ENCODE peak calls at places on chromosomes 7 and 10, in ten cellular contexts. One of them, this sample, is unnamed.

GRCh38 chr7:98281757-98282652 is 519 bp downstream of the BRI3 start:
- DNase-seq in BJ: no peak
- DNase-seq in sigmoid colon: peak
- DNase-seq in Panc1: no peak
- DNase-seq in CD8-positive, alpha-beta memory T cell: no peak
- DNase-seq in suprapubic skin: no peak
- DNase-seq in cardiac fibroblast: no peak
- DNase-seq in fibroblast of pulmonary artery: no peak
- DNase-seq in AG04450: no peak
- DNase-seq in brain microvascular endothelial cell: no peak
- DNase-seq in this sample: no peak

GRCh38 chr10:63166742-63167258 is 33.7 kb downstream of the NRBF2 start:
- DNase-seq in BJ: peak
- DNase-seq in sigmoid colon: no peak
- DNase-seq in Panc1: peak
- DNase-seq in CD8-positive, alpha-beta memory T cell: no peak
- DNase-seq in suprapubic skin: no peak
- DNase-seq in cardiac fibroblast: peak
- DNase-seq in fibroblast of pulmonary artery: peak
- DNase-seq in AG04450: peak
- DNase-seq in brain microvascular endothelial cell: peak
- DNase-seq in this sample: peak

GRCh38 chr10:26879744-26880143 is 19.0 kb upstream of the ABI1 start:
- DNase-seq in BJ: no peak
- DNase-seq in sigmoid colon: no peak
- DNase-seq in Panc1: no peak
- DNase-seq in CD8-positive, alpha-beta memory T cell: no peak
- DNase-seq in suprapubic skin: no peak
- DNase-seq in cardiac fibroblast: no peak
- DNase-seq in fibroblast of pulmonary artery: no peak
- DNase-seq in AG04450: no peak
- DNase-seq in brain microvascular endothelial cell: no peak
- DNase-seq in this sample: no peak

GRCh38 chr7:153887756-153888591 is 164.2 kb upstream of the DPP6 start:
- DNase-seq in BJ: no peak
- DNase-seq in sigmoid colon: no peak
- DNase-seq in Panc1: no peak
- DNase-seq in CD8-positive, alpha-beta memory T cell: no peak
- DNase-seq in suprapubic skin: no peak
- DNase-seq in cardiac fibroblast: no peak
- DNase-seq in fibroblast of pulmonary artery: no peak
- DNase-seq in AG04450: no peak
- DNase-seq in brain microvascular endothelial cell: no peak
- DNase-seq in this sample: no peak

GRCh38 chr10:3780766-3781457 is 4.1 kb downstream of the KLF6 start:
- DNase-seq in BJ: no peak
- DNase-seq in sigmoid colon: peak
- DNase-seq in Panc1: no peak
- DNase-seq in CD8-positive, alpha-beta memory T cell: no peak
- DNase-seq in suprapubic skin: no peak
- DNase-seq in cardiac fibroblast: peak
- DNase-seq in fibroblast of pulmonary artery: peak
- DNase-seq in AG04450: no peak
- DNase-seq in brain microvascular endothelial cell: no peak
- DNase-seq in this sample: no peak

GRCh38 chr10:93751074-93751572 is 6.6 kb upstream of the LGI1 start:
- DNase-seq in BJ: no peak
- DNase-seq in sigmoid colon: no peak
- DNase-seq in Panc1: no peak
- DNase-seq in CD8-positive, alpha-beta memory T cell: no peak
- DNase-seq in suprapubic skin: no peak
- DNase-seq in cardiac fibroblast: no peak
- DNase-seq in fibroblast of pulmonary artery: no peak
- DNase-seq in AG04450: no peak
- DNase-seq in brain microvascular endothelial cell: no peak
- DNase-seq in this sample: no peak

GRCh38 chr10:12434277-12434676 is 84.9 kb downstream of the CAMK1D start:
- DNase-seq in BJ: no peak
- DNase-seq in sigmoid colon: no peak
- DNase-seq in Panc1: no peak
- DNase-seq in CD8-positive, alpha-beta memory T cell: no peak
- DNase-seq in suprapubic skin: no peak
- DNase-seq in cardiac fibroblast: no peak
- DNase-seq in fibroblast of pulmonary artery: no peak
- DNase-seq in AG04450: no peak
- DNase-seq in brain microvascular endothelial cell: no peak
- DNase-seq in this sample: no peak

GRCh38 chr7:141323826-141324225 is 227.4 kb upstream of the AGK start:
- DNase-seq in BJ: no peak
- DNase-seq in sigmoid colon: no peak
- DNase-seq in Panc1: no peak
- DNase-seq in CD8-positive, alpha-beta memory T cell: no peak
- DNase-seq in suprapubic skin: no peak
- DNase-seq in cardiac fibroblast: no peak
- DNase-seq in fibroblast of pulmonary artery: no peak
- DNase-seq in AG04450: no peak
- DNase-seq in brain microvascular endothelial cell: no peak
- DNase-seq in this sample: no peak

GRCh38 chr7:30727061-30727945 is 24.6 kb upstream of the INMT start:
- DNase-seq in BJ: no peak
- DNase-seq in sigmoid colon: no peak
- DNase-seq in Panc1: no peak
- DNase-seq in CD8-positive, alpha-beta memory T cell: peak
- DNase-seq in suprapubic skin: no peak
- DNase-seq in cardiac fibroblast: no peak
- DNase-seq in fibroblast of pulmonary artery: no peak
- DNase-seq in AG04450: no peak
- DNase-seq in brain microvascular endothelial cell: no peak
- DNase-seq in this sample: no peak

GRCh38 chr10:120598377-120598776 is 141.3 kb downstream of the PLPP4 start:
- DNase-seq in BJ: no peak
- DNase-seq in sigmoid colon: no peak
- DNase-seq in Panc1: no peak
- DNase-seq in CD8-positive, alpha-beta memory T cell: no peak
- DNase-seq in suprapubic skin: no peak
- DNase-seq in cardiac fibroblast: no peak
- DNase-seq in fibroblast of pulmonary artery: no peak
- DNase-seq in AG04450: no peak
- DNase-seq in brain microvascular endothelial cell: no peak
- DNase-seq in this sample: no peak

GRCh38 chr10:21524526-21525366 is 736 bp downstream of the SKIDA1 start:
- DNase-seq in BJ: no peak
- DNase-seq in sigmoid colon: no peak
- DNase-seq in Panc1: no peak
- DNase-seq in CD8-positive, alpha-beta memory T cell: no peak
- DNase-seq in suprapubic skin: no peak
- DNase-seq in cardiac fibroblast: peak
- DNase-seq in fibroblast of pulmonary artery: peak
- DNase-seq in AG04450: no peak
- DNase-seq in brain microvascular endothelial cell: no peak
- DNase-seq in this sample: no peak

DNA sequence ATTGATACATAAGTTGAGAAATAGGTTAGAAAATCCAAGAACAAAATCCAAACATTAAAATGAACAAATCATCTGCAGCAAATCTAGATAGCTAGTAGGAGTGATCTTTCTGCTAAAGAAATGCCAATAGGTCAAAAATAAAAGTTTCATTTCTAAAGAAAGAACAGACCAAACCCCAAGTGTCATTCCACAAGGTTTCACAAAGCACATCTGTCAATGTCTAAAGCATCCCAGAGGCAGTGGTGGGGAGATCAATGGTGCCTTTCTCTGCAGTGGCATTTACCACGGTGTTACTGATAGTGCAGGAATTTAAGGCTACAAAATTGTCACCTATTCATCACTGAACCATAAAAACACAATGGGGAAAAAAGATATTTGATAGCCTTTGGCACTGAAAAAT is 147.9 kb downstream of the PARD3 start:
- DNase-seq in BJ: no peak
- DNase-seq in sigmoid colon: no peak
- DNase-seq in Panc1: no peak
- DNase-seq in CD8-positive, alpha-beta memory T cell: no peak
- DNase-seq in suprapubic skin: no peak
- DNase-seq in cardiac fibroblast: no peak
- DNase-seq in fibroblast of pulmonary artery: no peak
- DNase-seq in AG04450: no peak
- DNase-seq in brain microvascular endothelial cell: no peak
- DNase-seq in this sample: no peak
- H3K4me3 ChIP-seq in BJ: no peak
- H3K4me3 ChIP-seq in sigmoid colon: no peak
- H3K4me3 ChIP-seq in Panc1: no peak
- H3K4me3 ChIP-seq in CD8-positive, alpha-beta memory T cell: no peak
- H3K4me3 ChIP-seq in suprapubic skin: no peak
- H3K4me3 ChIP-seq in cardiac fibroblast: no peak
- H3K4me3 ChIP-seq in fibroblast of pulmonary artery: no peak
- H3K4me3 ChIP-seq in AG04450: no peak
- H3K4me3 ChIP-seq in brain microvascular endothelial cell: no peak
- H3K4me3 ChIP-seq in this sample: no peak

GRCh38 chr7:87474046-87474445 is 1.4 kb downstream of the ABCB4 start:
- DNase-seq in BJ: peak
- DNase-seq in sigmoid colon: no peak
- DNase-seq in Panc1: no peak
- DNase-seq in CD8-positive, alpha-beta memory T cell: no peak
- DNase-seq in suprapubic skin: no peak
- DNase-seq in cardiac fibroblast: no peak
- DNase-seq in fibroblast of pulmonary artery: no peak
- DNase-seq in AG04450: no peak
- DNase-seq in brain microvascular endothelial cell: no peak
- DNase-seq in this sample: no peak

GRCh38 chr7:87473192-87473591 is 2.3 kb downstream of the ABCB4 start:
- DNase-seq in BJ: no peak
- DNase-seq in sigmoid colon: no peak
- DNase-seq in Panc1: no peak
- DNase-seq in CD8-positive, alpha-beta memory T cell: no peak
- DNase-seq in suprapubic skin: no peak
- DNase-seq in cardiac fibroblast: no peak
- DNase-seq in fibroblast of pulmonary artery: no peak
- DNase-seq in AG04450: no peak
- DNase-seq in brain microvascular endothelial cell: no peak
- DNase-seq in this sample: no peak

GRCh38 chr7:87475359-87476178 is at the start of gene ABCB4:
- DNase-seq in BJ: no peak
- DNase-seq in sigmoid colon: no peak
- DNase-seq in Panc1: no peak
- DNase-seq in CD8-positive, alpha-beta memory T cell: no peak
- DNase-seq in suprapubic skin: peak
- DNase-seq in cardiac fibroblast: no peak
- DNase-seq in fibroblast of pulmonary artery: no peak
- DNase-seq in AG04450: no peak
- DNase-seq in brain microvascular endothelial cell: no peak
- DNase-seq in this sample: no peak

GRCh38 chr7:87474533-87475358 is 734 bp downstream of the ABCB4 start:
- DNase-seq in BJ: peak
- DNase-seq in sigmoid colon: no peak
- DNase-seq in Panc1: no peak
- DNase-seq in CD8-positive, alpha-beta memory T cell: no peak
- DNase-seq in suprapubic skin: no peak
- DNase-seq in cardiac fibroblast: peak
- DNase-seq in fibroblast of pulmonary artery: no peak
- DNase-seq in AG04450: no peak
- DNase-seq in brain microvascular endothelial cell: peak
- DNase-seq in this sample: no peak

DNA sequence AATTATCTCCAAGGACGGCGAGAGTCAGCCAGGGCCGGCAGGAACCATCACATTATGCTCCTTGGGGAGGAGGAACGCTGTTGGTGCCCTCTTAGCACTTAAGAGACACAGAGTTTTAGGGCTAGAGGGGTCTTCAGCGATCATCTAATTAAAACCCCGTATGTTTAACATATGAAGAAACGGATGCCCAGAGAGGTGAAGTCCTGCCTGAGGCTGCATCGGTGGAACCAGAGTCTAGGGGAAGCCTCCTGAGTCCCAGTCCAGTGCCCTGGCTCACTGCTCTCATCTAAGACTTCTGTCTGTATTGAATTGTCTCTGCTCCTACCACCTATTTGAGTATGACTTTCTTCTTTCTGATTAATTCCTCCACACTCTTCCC is 688 bp upstream of the ABCB4 start:
- DNase-seq in BJ: no peak
- DNase-seq in sigmoid colon: no peak
- DNase-seq in Panc1: no peak
- DNase-seq in CD8-positive, alpha-beta memory T cell: no peak
- DNase-seq in suprapubic skin: no peak
- DNase-seq in cardiac fibroblast: no peak
- DNase-seq in fibroblast of pulmonary artery: no peak
- DNase-seq in AG04450: no peak
- DNase-seq in brain microvascular endothelial cell: no peak
- DNase-seq in this sample: no peak
- H3K4me3 ChIP-seq in BJ: no peak
- H3K4me3 ChIP-seq in sigmoid colon: peak
- H3K4me3 ChIP-seq in Panc1: no peak
- H3K4me3 ChIP-seq in CD8-positive, alpha-beta memory T cell: no peak
- H3K4me3 ChIP-seq in suprapubic skin: peak
- H3K4me3 ChIP-seq in cardiac fibroblast: no peak
- H3K4me3 ChIP-seq in fibroblast of pulmonary artery: no peak
- H3K4me3 ChIP-seq in AG04450: no peak
- H3K4me3 ChIP-seq in brain microvascular endothelial cell: no peak
- H3K4me3 ChIP-seq in this sample: no peak

GRCh38 chr10:85565381-85565780 is 801.2 kb downstream of the GRID1 start:
- DNase-seq in BJ: no peak
- DNase-seq in sigmoid colon: no peak
- DNase-seq in Panc1: no peak
- DNase-seq in CD8-positive, alpha-beta memory T cell: no peak
- DNase-seq in suprapubic skin: no peak
- DNase-seq in cardiac fibroblast: no peak
- DNase-seq in fibroblast of pulmonary artery: no peak
- DNase-seq in AG04450: no peak
- DNase-seq in brain microvascular endothelial cell: no peak
- DNase-seq in this sample: no peak
- H3K4me3 ChIP-seq in BJ: no peak
- H3K4me3 ChIP-seq in sigmoid colon: no peak
- H3K4me3 ChIP-seq in Panc1: no peak
- H3K4me3 ChIP-seq in CD8-positive, alpha-beta memory T cell: no peak
- H3K4me3 ChIP-seq in suprapubic skin: no peak
- H3K4me3 ChIP-seq in cardiac fibroblast: no peak
- H3K4me3 ChIP-seq in fibroblast of pulmonary artery: no peak
- H3K4me3 ChIP-seq in AG04450: no peak
- H3K4me3 ChIP-seq in brain microvascular endothelial cell: no peak
- H3K4me3 ChIP-seq in this sample: no peak

DNA sequence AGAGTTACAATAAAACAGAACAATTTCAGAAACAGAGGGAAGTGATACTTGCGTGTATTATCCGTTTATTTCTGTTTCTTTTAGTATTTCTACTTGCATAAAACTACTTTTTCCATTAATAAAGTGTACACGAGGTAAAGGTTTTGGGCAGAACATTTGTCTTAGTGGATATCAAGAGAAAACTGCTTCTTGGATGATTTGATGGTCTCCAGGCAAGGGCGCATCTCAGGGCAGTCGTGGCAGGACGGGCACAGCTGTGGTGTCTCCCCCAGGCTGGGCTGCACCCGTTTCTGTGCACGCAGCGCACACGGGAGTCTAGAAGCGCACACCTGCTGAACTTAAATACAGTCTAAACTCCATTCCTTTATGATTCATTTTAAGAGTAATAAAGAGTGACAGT is 23.4 kb upstream of the RNF32 start:
- DNase-seq in BJ: no peak
- DNase-seq in sigmoid colon: no peak
- DNase-seq in Panc1: no peak
- DNase-seq in CD8-positive, alpha-beta memory T cell: no peak
- DNase-seq in suprapubic skin: no peak
- DNase-seq in cardiac fibroblast: no peak
- DNase-seq in fibroblast of pulmonary artery: no peak
- DNase-seq in AG04450: no peak
- DNase-seq in brain microvascular endothelial cell: no peak
- DNase-seq in this sample: no peak
- H3K4me3 ChIP-seq in BJ: no peak
- H3K4me3 ChIP-seq in sigmoid colon: no peak
- H3K4me3 ChIP-seq in Panc1: no peak
- H3K4me3 ChIP-seq in CD8-positive, alpha-beta memory T cell: no peak
- H3K4me3 ChIP-seq in suprapubic skin: peak
- H3K4me3 ChIP-seq in cardiac fibroblast: no peak
- H3K4me3 ChIP-seq in fibroblast of pulmonary artery: no peak
- H3K4me3 ChIP-seq in AG04450: no peak
- H3K4me3 ChIP-seq in brain microvascular endothelial cell: no peak
- H3K4me3 ChIP-seq in this sample: no peak

This sample was measured in HFF-Myc.